ENCODE peak calls at places on chromosomes 3 and 15, in nine cellular contexts. M, V, C, N, S, L, K, J and R are unnamed samples.

GRCh38 chr15:57041416-57041815 is 123.0 kb downstream of the TCF12 start:
- DNase-seq in V (no peak), N (no peak), S (no peak), C (no peak), J (no peak), L (no peak), M (no peak), K (no peak), R (no peak)

GRCh38 chr3:34015204-34016142 is 217.0 kb downstream of the PDCD6IP start:
- DNase-seq in J (no peak), V (no peak), L (peak; percentile 36), M (no peak), C (peak; percentile 51), K (no peak), S (peak; percentile 34), N (no peak), R (no peak)

GRCh38 chr3:10273697-10274305 is 18.9 kb downstream of the GHRL start:
- DNase-seq in C (peak; percentile 36), V (no peak), J (no peak), K (peak; percentile 32), S (no peak), L (no peak), M (no peak), N (no peak), R (peak; percentile 0)

GRCh38 chr15:75842722-75843617 is at the start of gene UBE2Q2:
- DNase-seq in K (peak; percentile 83), N (peak; percentile 87), C (peak; percentile 70), S (peak; percentile 90), J (no peak), V (peak; percentile 86), L (peak; percentile 77), M (peak; percentile 84), R (peak; percentile 86)

GRCh38 chr15:67969892-67970291 is 84.2 kb upstream of the PIAS1 start:
- DNase-seq in M (no peak), C (no peak), S (no peak), J (no peak), V (no peak), L (no peak), N (no peak), K (no peak), R (no peak)

GRCh38 chr15:33007295-33007855 is 187.1 kb downstream of the FMN1 start:
- DNase-seq in J (no peak), S (no peak), C (peak; percentile 57), V (no peak), L (no peak), K (no peak), N (no peak), M (no peak), R (no peak)

GRCh38 chr3:85838921-85839320 is 880.1 kb downstream of the CADM2 start:
- DNase-seq in K (no peak), S (no peak), C (no peak), M (no peak), L (no peak), J (no peak), N (no peak), V (no peak), R (no peak)

GRCh38 chr3:189948724-189949045 is 172.0 kb downstream of the P3H2 start:
- DNase-seq in M (no peak), V (no peak), C (no peak), N (no peak), L (no peak), S (no peak), J (no peak), K (no peak), R (no peak)

GRCh38 chr3:31692714-31693113 is 160.0 kb downstream of the STT3B start:
- DNase-seq in C (no peak), S (peak; percentile 7), N (no peak), L (no peak), J (no peak), M (no peak), K (no peak), V (no peak), R (no peak)

GRCh38 chr15:76006136-76006778 is 6.0 kb downstream of the NRG4 start:
- DNase-seq in V (no peak), L (no peak), K (no peak), J (no peak), N (no peak), C (peak; percentile 51), S (no peak), M (no peak), R (no peak)

GRCh38 chr15:84819291-84819768 is 2.2 kb downstream of the ALPK3 start:
- DNase-seq in K (no peak), M (peak; percentile 48), S (no peak), L (no peak), V (no peak), J (no peak), N (peak; percentile 80), C (no peak), R (peak; percentile 56)

GRCh38 chr3:75610773-75611172 is 53.4 kb upstream of the FRG2C start:
- DNase-seq in V (no peak), L (no peak), K (no peak), S (no peak), C (no peak), J (no peak), M (no peak), N (no peak), R (no peak)

GRCh38 chr3:145243875-145244274 is 917.1 kb downstream of the PLOD2 start:
- DNase-seq in V (no peak), S (no peak), L (no peak), J (no peak), N (no peak), K (no peak), C (peak; percentile 92), M (no peak), R (no peak)

GRCh38 chr3:178010306-178010705 is 525.9 kb upstream of the KCNMB2 start:
- DNase-seq in V (no peak), J (no peak), N (no peak), K (no peak), M (no peak), S (no peak), C (no peak), L (no peak), R (no peak)

GRCh38 chr15:68687136-68687735 is 108.4 kb downstream of the CORO2B start:
- DNase-seq in C (no peak), M (no peak), N (peak; percentile 9), L (no peak), V (peak; percentile 14), J (no peak), S (no peak), K (no peak), R (no peak)

DNA sequence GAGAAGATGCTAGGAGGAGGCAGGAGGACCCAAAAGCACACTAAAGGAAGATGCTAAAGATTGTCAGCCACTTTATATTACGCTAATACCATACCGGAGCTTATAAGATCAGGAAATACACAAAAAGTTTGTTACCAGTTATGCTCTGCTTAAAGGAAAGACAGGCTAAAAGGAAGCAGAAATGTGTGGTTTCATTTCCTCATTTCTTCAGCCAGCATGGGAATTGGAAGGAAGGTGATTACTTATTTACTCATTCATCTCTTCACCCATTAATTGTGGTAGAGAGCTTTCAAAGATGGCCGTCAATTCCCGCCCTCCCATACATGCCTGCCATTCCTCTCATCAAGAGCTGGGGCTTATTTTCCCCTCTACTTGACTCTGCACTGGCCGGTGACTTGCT is 26.7 kb upstream of the TMEM158 start:
- DNase-seq in L (peak; percentile 17), V (no peak), M (no peak), S (no peak), N (no peak), K (no peak), J (no peak), C (no peak), R (no peak)
- H3K4me3 ChIP-seq in L (no peak overlapping the region), V (no peak overlapping the region), M (no peak overlapping the region), S (no peak overlapping the region), N (no peak overlapping the region), K (no peak overlapping the region), J (no peak overlapping the region), C (no peak overlapping the region), R (no peak overlapping the region)

DNA sequence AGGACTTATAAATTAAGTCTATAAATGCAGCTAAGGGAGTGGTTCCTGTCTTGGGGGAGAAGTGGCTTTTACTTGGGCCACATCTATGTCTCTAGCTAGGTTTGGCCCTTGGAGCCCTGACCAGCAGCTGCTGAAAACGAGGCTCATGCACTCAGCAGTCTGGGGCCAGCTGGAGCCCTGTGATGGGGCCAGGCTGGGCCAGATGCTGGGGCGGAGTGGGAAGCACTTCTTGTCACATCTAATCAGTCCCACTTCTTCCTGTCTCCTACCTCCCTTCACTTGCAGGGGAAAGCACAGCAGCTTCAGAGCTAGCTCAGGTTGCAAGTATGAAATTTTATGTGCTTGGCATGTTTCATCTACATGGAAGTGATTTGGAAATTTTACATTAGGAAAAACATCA is 209.9 kb upstream of the ROPN1 start:
- DNase-seq in M (peak; percentile 86), S (no peak), V (peak; percentile 70), L (no peak), K (peak; percentile 44), C (no peak), J (no peak), N (no peak), R (no peak)
- TF ChIP-seq CTCF in M (no peak), S (no peak), V (no peak), L (no peak), K (no peak), C (no peak), J (no peak), N (no peak), R (no peak)

DNA sequence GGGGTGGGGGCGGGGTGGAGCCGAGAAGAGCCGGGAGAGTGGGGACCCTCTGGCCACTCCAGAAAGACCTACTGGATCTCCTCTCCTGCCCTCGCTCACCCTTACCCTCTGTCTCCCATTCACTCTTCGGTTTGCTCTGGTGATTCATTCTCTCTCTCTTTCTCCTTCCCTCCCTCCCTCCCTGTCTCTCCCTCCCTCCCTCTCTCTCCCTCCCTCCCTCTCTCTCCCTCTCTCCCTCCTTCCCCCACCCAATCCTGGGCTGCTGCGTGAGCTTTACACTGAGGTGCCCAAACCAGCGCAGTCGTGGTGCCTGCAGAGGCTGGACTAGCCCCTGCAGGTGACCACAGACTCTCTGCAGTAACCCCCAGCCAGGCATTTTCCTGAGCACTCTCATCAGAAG is 32.2 kb upstream of the ADAMTS17 start:
- DNase-seq in K (no peak), S (no peak), V (no peak), J (no peak), M (no peak), C (no peak), L (no peak), N (no peak), R (no peak)
- H3K4me3 ChIP-seq in K (peak overlapping the region; percentile 42), S (no peak overlapping the region), V (peak overlapping the region; percentile 46), J (peak overlapping the region; percentile 82), M (no peak overlapping the region), C (no peak overlapping the region), L (no peak overlapping the region), N (no peak overlapping the region), R (no peak overlapping the region)

GRCh38 chr3:184236033-184236410 is 6.6 kb downstream of the VWA5B2 start:
- DNase-seq in L (no peak), N (no peak), K (no peak), C (no peak), S (no peak), M (no peak), V (no peak), J (no peak), R (no peak)

GRCh38 chr3:184233127-184233843 is 3.9 kb downstream of the VWA5B2 start:
- DNase-seq in N (no peak), S (no peak), M (no peak), K (no peak), J (no peak), C (no peak), L (no peak), V (no peak), R (no peak)

GRCh38 chr3:184234671-184235380 is 5.4 kb downstream of the VWA5B2 start:
- DNase-seq in J (no peak), V (no peak), K (no peak), S (no peak), C (no peak), N (no peak), L (no peak), M (no peak), R (peak; percentile 52)

GRCh38 chr3:184235381-184236032 is 6.1 kb downstream of the VWA5B2 start:
- DNase-seq in K (no peak), C (no peak), M (peak; percentile 56), S (no peak), L (no peak), J (no peak), V (no peak), N (no peak), R (no peak)

GRCh38 chr3:184234224-184234623 is 4.8 kb downstream of the VWA5B2 start:
- DNase-seq in J (no peak), M (peak; percentile 65), L (peak; percentile 14), K (peak; percentile 79), S (no peak), N (peak; percentile 79), V (no peak), C (peak; percentile 61), R (peak; percentile 92)
- TF ChIP-seq CTCF in J (no peak), M (peak; percentile 11), L (peak; percentile 30), K (no peak), S (no peak), N (no peak), V (no peak), C (no peak), R (peak; percentile 46)